ENCODE peak calls at places on chromosomes 11 and 22, in six cellular contexts. One of them, this sample, is unnamed. For H3K9me3, the result is how much of the 10 kb centered on the place peaks cover.

GRCh38 chr11:36500315-36500721 is 9.8 kb downstream of the TRAF6 start:
- DNase-seq in GM23248: peak
- DNase-seq in tibial nerve: no peak
- DNase-seq in WERI-Rb-1: no peak
- DNase-seq in adrenal gland: peak
- DNase-seq in CD8-positive, alpha-beta T cell: no peak
- DNase-seq in this sample: no peak

GRCh38 chr22:37607010-37607911 is 1.4 kb upstream of the GGA1 start:
- DNase-seq in GM23248: peak
- DNase-seq in tibial nerve: peak
- DNase-seq in WERI-Rb-1: peak
- DNase-seq in adrenal gland: peak
- DNase-seq in CD8-positive, alpha-beta T cell: peak
- DNase-seq in this sample: peak

GRCh38 chr11:74731301-74732094 is at the start of gene CHRDL2:
- DNase-seq in GM23248: peak
- DNase-seq in tibial nerve: no peak
- DNase-seq in WERI-Rb-1: no peak
- DNase-seq in adrenal gland: no peak
- DNase-seq in CD8-positive, alpha-beta T cell: no peak
- DNase-seq in this sample: peak

GRCh38 chr11:70916321-70916720 is 336.1 kb downstream of the SHANK2 start:
- DNase-seq in GM23248: no peak
- DNase-seq in tibial nerve: no peak
- DNase-seq in WERI-Rb-1: no peak
- DNase-seq in adrenal gland: no peak
- DNase-seq in CD8-positive, alpha-beta T cell: no peak
- DNase-seq in this sample: no peak

GRCh38 chr22:32685527-32685926 is 116.0 kb upstream of the TIMP3 start:
- DNase-seq in GM23248: peak
- DNase-seq in tibial nerve: no peak
- DNase-seq in WERI-Rb-1: no peak
- DNase-seq in adrenal gland: no peak
- DNase-seq in CD8-positive, alpha-beta T cell: no peak
- DNase-seq in this sample: no peak

GRCh38 chr11:108891909-108892511 is 227.1 kb downstream of the DDX10 start:
- DNase-seq in GM23248: no peak
- DNase-seq in tibial nerve: no peak
- DNase-seq in WERI-Rb-1: no peak
- DNase-seq in adrenal gland: no peak
- DNase-seq in CD8-positive, alpha-beta T cell: no peak
- DNase-seq in this sample: no peak

GRCh38 chr11:3014314-3014938 is 22.3 kb upstream of the NAP1L4 start:
- DNase-seq in GM23248: no peak
- DNase-seq in tibial nerve: no peak
- DNase-seq in WERI-Rb-1: no peak
- DNase-seq in adrenal gland: no peak
- DNase-seq in CD8-positive, alpha-beta T cell: peak
- DNase-seq in this sample: no peak

GRCh38 chr11:114326776-114327175 is 30.6 kb downstream of the NNMT start:
- DNase-seq in GM23248: no peak
- DNase-seq in tibial nerve: no peak
- DNase-seq in WERI-Rb-1: no peak
- DNase-seq in adrenal gland: no peak
- DNase-seq in CD8-positive, alpha-beta T cell: no peak
- DNase-seq in this sample: no peak

GRCh38 chr11:11993814-11994213 is 14.6 kb downstream of the DKK3 start:
- DNase-seq in GM23248: peak
- DNase-seq in tibial nerve: no peak
- DNase-seq in WERI-Rb-1: no peak
- DNase-seq in adrenal gland: peak
- DNase-seq in CD8-positive, alpha-beta T cell: no peak
- DNase-seq in this sample: peak

GRCh38 chr11:130322126-130322525 is 7.4 kb upstream of the ZBTB44 start:
- DNase-seq in GM23248: no peak
- DNase-seq in tibial nerve: no peak
- DNase-seq in WERI-Rb-1: no peak
- DNase-seq in adrenal gland: no peak
- DNase-seq in CD8-positive, alpha-beta T cell: no peak
- DNase-seq in this sample: no peak

GRCh38 chr22:40332319-40332781 is 13.9 kb upstream of the ADSL start:
- DNase-seq in GM23248: no peak
- DNase-seq in tibial nerve: no peak
- DNase-seq in WERI-Rb-1: no peak
- DNase-seq in adrenal gland: no peak
- DNase-seq in CD8-positive, alpha-beta T cell: peak
- DNase-seq in this sample: no peak

GRCh38 chr11:70532066-70532440 is 133.7 kb downstream of the CTTN start:
- DNase-seq in GM23248: no peak
- DNase-seq in tibial nerve: no peak
- DNase-seq in WERI-Rb-1: peak
- DNase-seq in adrenal gland: no peak
- DNase-seq in CD8-positive, alpha-beta T cell: no peak
- DNase-seq in this sample: no peak

GRCh38 chr22:29994941-29995340 is 85.3 kb upstream of the HORMAD2 start:
- DNase-seq in GM23248: peak
- DNase-seq in tibial nerve: no peak
- DNase-seq in WERI-Rb-1: peak
- DNase-seq in adrenal gland: no peak
- DNase-seq in CD8-positive, alpha-beta T cell: no peak
- DNase-seq in this sample: no peak

GRCh38 chr11:123161386-123161785 is 33.7 kb downstream of the CLMP start:
- DNase-seq in GM23248: peak
- DNase-seq in tibial nerve: no peak
- DNase-seq in WERI-Rb-1: no peak
- DNase-seq in adrenal gland: no peak
- DNase-seq in CD8-positive, alpha-beta T cell: no peak
- DNase-seq in this sample: no peak

GRCh38 chr11:107018902-107019493 is 722 bp upstream of the GUCY1A2 start:
- DNase-seq in GM23248: peak
- DNase-seq in tibial nerve: peak
- DNase-seq in WERI-Rb-1: peak
- DNase-seq in adrenal gland: peak
- DNase-seq in CD8-positive, alpha-beta T cell: no peak
- DNase-seq in this sample: peak

GRCh38 chr11:1907955-1908354 is 11.5 kb upstream of the TNNT3 start:
- DNase-seq in GM23248: no peak
- DNase-seq in tibial nerve: no peak
- DNase-seq in WERI-Rb-1: no peak
- DNase-seq in adrenal gland: no peak
- DNase-seq in CD8-positive, alpha-beta T cell: no peak
- DNase-seq in this sample: no peak

GRCh38 chr11:96227244-96227643 is 115.8 kb downstream of the MAML2 start:
- DNase-seq in GM23248: peak
- DNase-seq in tibial nerve: no peak
- DNase-seq in WERI-Rb-1: no peak
- DNase-seq in adrenal gland: no peak
- DNase-seq in CD8-positive, alpha-beta T cell: no peak
- DNase-seq in this sample: no peak

GRCh38 chr11:2312232-2313042 is 10.6 kb downstream of the TSPAN32 start:
- DNase-seq in GM23248: peak
- DNase-seq in tibial nerve: no peak
- DNase-seq in WERI-Rb-1: no peak
- DNase-seq in adrenal gland: no peak
- DNase-seq in CD8-positive, alpha-beta T cell: no peak
- DNase-seq in this sample: no peak

GRCh38 chr11:125552927-125553326 is 16.4 kb upstream of the EI24 start:
- DNase-seq in GM23248: no peak
- DNase-seq in tibial nerve: no peak
- DNase-seq in WERI-Rb-1: no peak
- DNase-seq in adrenal gland: no peak
- DNase-seq in CD8-positive, alpha-beta T cell: no peak
- DNase-seq in this sample: no peak
- H3K9me3 ChIP-seq in GM23248: under half
- H3K9me3 ChIP-seq in tibial nerve: under half
- H3K9me3 ChIP-seq in WERI-Rb-1: under half
- H3K9me3 ChIP-seq in adrenal gland: under half
- H3K9me3 ChIP-seq in CD8-positive, alpha-beta T cell: under half
- H3K9me3 ChIP-seq in this sample: under half

GRCh38 chr22:49116021-49116420 is 711.7 kb downstream of the BRD1 start:
- DNase-seq in GM23248: no peak
- DNase-seq in tibial nerve: no peak
- DNase-seq in WERI-Rb-1: no peak
- DNase-seq in adrenal gland: no peak
- DNase-seq in CD8-positive, alpha-beta T cell: no peak
- DNase-seq in this sample: no peak

GRCh38 chr22:49115186-49115585 is 712.5 kb downstream of the BRD1 start:
- DNase-seq in GM23248: no peak
- DNase-seq in tibial nerve: no peak
- DNase-seq in WERI-Rb-1: no peak
- DNase-seq in adrenal gland: no peak
- DNase-seq in CD8-positive, alpha-beta T cell: no peak
- DNase-seq in this sample: no peak

GRCh38 chr22:49116486-49116885 is 711.2 kb downstream of the BRD1 start:
- DNase-seq in GM23248: no peak
- DNase-seq in tibial nerve: no peak
- DNase-seq in WERI-Rb-1: no peak
- DNase-seq in adrenal gland: no peak
- DNase-seq in CD8-positive, alpha-beta T cell: no peak
- DNase-seq in this sample: no peak

GRCh38 chr22:49123621-49124192 is 704.0 kb downstream of the BRD1 start:
- DNase-seq in GM23248: no peak
- DNase-seq in tibial nerve: no peak
- DNase-seq in WERI-Rb-1: no peak
- DNase-seq in adrenal gland: no peak
- DNase-seq in CD8-positive, alpha-beta T cell: no peak
- DNase-seq in this sample: no peak

DNA sequence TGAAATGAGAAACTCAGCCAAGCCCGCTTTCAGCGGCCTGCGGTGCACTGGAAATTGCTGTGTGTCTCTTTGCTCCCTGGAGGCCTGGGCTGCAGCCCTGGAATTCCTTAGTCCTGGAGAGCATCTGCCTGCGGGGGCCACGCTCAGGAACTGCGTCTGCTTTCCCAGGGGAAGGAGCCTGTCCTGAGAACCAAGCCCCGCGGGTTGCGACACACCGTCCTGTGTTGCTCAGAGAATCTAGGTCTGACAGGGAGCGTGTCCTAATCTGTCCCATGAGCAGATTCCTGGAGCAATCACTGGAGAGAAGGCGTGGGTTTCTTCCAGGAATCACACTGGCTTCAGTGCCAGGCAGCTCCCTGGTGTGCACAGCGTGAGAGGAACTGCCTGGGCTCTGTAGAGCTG is 708.1 kb downstream of the BRD1 start:
- DNase-seq in GM23248: no peak
- DNase-seq in tibial nerve: no peak
- DNase-seq in WERI-Rb-1: no peak
- DNase-seq in adrenal gland: peak
- DNase-seq in CD8-positive, alpha-beta T cell: no peak
- DNase-seq in this sample: no peak
- H3K9me3 ChIP-seq in GM23248: under half
- H3K9me3 ChIP-seq in tibial nerve: under half
- H3K9me3 ChIP-seq in WERI-Rb-1: under half
- H3K9me3 ChIP-seq in adrenal gland: under half
- H3K9me3 ChIP-seq in CD8-positive, alpha-beta T cell: under half
- H3K9me3 ChIP-seq in this sample: under half

GRCh38 chr11:55714982-55715888 is 53.2 kb downstream of the OR4C6 start:
- DNase-seq in GM23248: peak
- DNase-seq in tibial nerve: no peak
- DNase-seq in WERI-Rb-1: peak
- DNase-seq in adrenal gland: no peak
- DNase-seq in CD8-positive, alpha-beta T cell: no peak
- DNase-seq in this sample: peak

DNA sequence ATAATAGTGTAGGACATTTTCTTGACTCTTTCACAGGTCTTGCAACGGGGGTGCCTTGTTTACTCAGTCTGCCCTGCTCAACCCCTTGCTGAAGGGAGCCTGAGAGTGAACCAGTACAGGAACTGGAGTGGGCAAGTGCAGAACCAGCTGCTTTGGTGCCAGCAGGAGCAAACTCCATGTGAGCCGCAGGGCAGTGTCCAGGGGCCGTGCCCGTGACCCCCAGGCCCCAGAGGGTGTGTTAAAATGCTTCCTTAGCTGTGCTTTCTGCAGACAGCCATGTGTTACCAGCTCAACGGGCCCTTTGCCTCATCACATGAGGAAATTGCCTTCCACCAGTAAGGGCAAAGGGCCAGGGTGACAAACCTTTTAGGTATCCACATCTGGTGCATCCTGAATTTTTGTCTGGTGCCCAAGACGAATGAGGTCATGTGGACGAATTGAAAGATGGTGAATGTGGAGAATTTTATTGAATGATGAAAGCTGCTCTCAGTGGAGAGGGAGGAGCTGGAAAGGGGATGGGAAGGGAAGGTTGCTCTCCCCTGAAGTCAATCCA is 53.6 kb upstream of the OR5D13 start:
- DNase-seq in GM23248: peak
- DNase-seq in tibial nerve: no peak
- DNase-seq in WERI-Rb-1: no peak
- DNase-seq in adrenal gland: no peak
- DNase-seq in CD8-positive, alpha-beta T cell: no peak
- DNase-seq in this sample: no peak
- H3K9me3 ChIP-seq in GM23248: under half
- H3K9me3 ChIP-seq in tibial nerve: under half
- H3K9me3 ChIP-seq in WERI-Rb-1: under half
- H3K9me3 ChIP-seq in adrenal gland: under half
- H3K9me3 ChIP-seq in CD8-positive, alpha-beta T cell: under half
- H3K9me3 ChIP-seq in this sample: under half

DNA sequence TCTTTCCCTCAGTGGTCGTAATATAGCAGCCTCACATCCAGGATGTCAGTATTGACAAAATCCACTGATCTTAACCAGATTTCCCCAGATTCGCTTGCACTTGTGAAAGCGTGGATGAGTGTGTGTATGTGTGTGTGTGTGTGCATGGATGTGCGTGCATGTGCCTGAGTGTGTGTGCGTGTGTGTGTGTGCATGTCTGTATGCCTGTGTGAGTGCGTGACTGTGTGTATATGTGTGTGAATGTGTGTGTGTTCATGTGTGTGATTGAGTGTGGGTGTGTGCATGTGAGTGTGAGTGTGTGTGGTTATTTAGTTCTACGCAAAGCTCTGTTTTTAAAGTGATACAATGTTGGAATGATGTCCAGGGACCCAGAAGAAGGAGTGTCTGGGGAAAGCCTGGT is 723.2 kb downstream of the BRD1 start:
- DNase-seq in GM23248: no peak
- DNase-seq in tibial nerve: no peak
- DNase-seq in WERI-Rb-1: no peak
- DNase-seq in adrenal gland: no peak
- DNase-seq in CD8-positive, alpha-beta T cell: no peak
- DNase-seq in this sample: no peak
- H3K9me3 ChIP-seq in GM23248: under half
- H3K9me3 ChIP-seq in tibial nerve: under half
- H3K9me3 ChIP-seq in WERI-Rb-1: under half
- H3K9me3 ChIP-seq in adrenal gland: under half
- H3K9me3 ChIP-seq in CD8-positive, alpha-beta T cell: under half
- H3K9me3 ChIP-seq in this sample: under half

DNA sequence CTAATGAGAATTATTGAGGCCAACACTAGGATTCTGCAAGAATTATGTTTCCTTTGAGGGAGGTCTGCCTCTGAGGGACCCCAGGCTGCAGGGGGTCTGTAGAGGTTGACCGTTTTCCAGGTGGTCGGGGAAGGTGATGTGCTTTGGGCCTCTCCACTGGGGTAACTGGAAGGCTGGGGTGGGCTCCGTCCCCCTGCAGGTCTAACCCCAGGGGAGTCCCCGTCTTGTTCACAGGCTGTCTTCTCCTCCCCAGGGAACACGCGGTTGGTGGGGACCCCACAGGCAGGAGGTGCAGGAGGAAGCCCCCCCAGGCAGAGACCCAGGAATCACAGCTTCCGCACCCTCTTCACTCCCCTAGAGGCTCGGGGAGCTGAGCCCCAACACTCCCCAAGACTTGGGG is 726.4 kb downstream of the BRD1 start:
- DNase-seq in GM23248: no peak
- DNase-seq in tibial nerve: no peak
- DNase-seq in WERI-Rb-1: no peak
- DNase-seq in adrenal gland: no peak
- DNase-seq in CD8-positive, alpha-beta T cell: no peak
- DNase-seq in this sample: no peak
- H3K9me3 ChIP-seq in GM23248: under half
- H3K9me3 ChIP-seq in tibial nerve: under half
- H3K9me3 ChIP-seq in WERI-Rb-1: under half
- H3K9me3 ChIP-seq in adrenal gland: under half
- H3K9me3 ChIP-seq in CD8-positive, alpha-beta T cell: under half
- H3K9me3 ChIP-seq in this sample: under half